ENCODE peak calls at places on chromosomes 12 and 14, in nine cellular contexts. Y, K, V, T, Z, X, L, F and G are unnamed samples.

GRCh38 chr12:54019111-54019811 is 9.0 kb upstream of the HOXC6 start:
- DNase-seq in Y (no peak), K (no peak), V (no peak), T (no peak), Z (no peak), X (peak; percentile 31), L (no peak), F (no peak), G (no peak)

GRCh38 chr14:104878582-104878981 is 13.5 kb downstream of the CEP170B start:
- DNase-seq in Y (no peak), K (no peak), V (no peak), T (no peak), Z (no peak), X (peak; percentile 74), L (peak; percentile 12), F (no peak), G (no peak)

GRCh38 chr14:90539996-90540395 is 143.2 kb downstream of the CALM1 start:
- DNase-seq in Y (no peak), K (no peak), V (no peak), T (no peak), Z (no peak), X (no peak), L (no peak), F (no peak), G (no peak)

GRCh38 chr14:55710506-55711041 is 130.6 kb downstream of the KTN1 start:
- DNase-seq in Y (no peak), K (no peak), V (no peak), T (no peak), Z (no peak), X (no peak), L (no peak), F (no peak), G (no peak)

GRCh38 chr14:84084056-84084590 is 1445.8 kb upstream of the FLRT2 start:
- DNase-seq in Y (no peak), K (no peak), V (no peak), T (no peak), Z (no peak), X (no peak), L (no peak), F (no peak), G (no peak)

GRCh38 chr12:18479266-18479665 is 217.9 kb downstream of the PIK3C2G start:
- DNase-seq in Y (no peak), K (no peak), V (no peak), T (no peak), Z (no peak), X (no peak), L (no peak), F (no peak), G (no peak)

GRCh38 chr12:58413794-58414193 is 472.4 kb downstream of the ATP23 start:
- DNase-seq in Y (no peak), K (no peak), V (no peak), T (no peak), Z (no peak), X (no peak), L (no peak), F (peak; percentile 91), G (no peak)

GRCh38 chr14:89011727-89012271 is 187.3 kb downstream of the TTC8 start:
- DNase-seq in Y (no peak), K (no peak), V (no peak), T (no peak), Z (no peak), X (no peak), L (no peak), F (no peak), G (no peak)

GRCh38 chr12:65022960-65023359 is 98.1 kb downstream of the WIF1 start:
- DNase-seq in Y (no peak), K (no peak), V (no peak), T (no peak), Z (no peak), X (no peak), L (no peak), F (no peak), G (peak; percentile 46)

GRCh38 chr14:64387232-64387737 is 868 bp upstream of the MTHFD1 start:
- DNase-seq in Y (no peak), K (no peak), V (no peak), T (no peak), Z (no peak), X (no peak), L (no peak), F (peak; percentile 37), G (no peak)

GRCh38 chr14:23590198-23590597 is 11.6 kb upstream of the JPH4 start:
- DNase-seq in Y (no peak), K (no peak), V (no peak), T (no peak), Z (no peak), X (no peak), L (no peak), F (no peak), G (no peak)

GRCh38 chr14:23589606-23590005 is 11.0 kb upstream of the JPH4 start:
- DNase-seq in Y (no peak), K (no peak), V (no peak), T (no peak), Z (no peak), X (no peak), L (no peak), F (no peak), G (no peak)

GRCh38 chr14:23582906-23583760 is 4.5 kb upstream of the JPH4 start:
- DNase-seq in Y (no peak), K (no peak), V (no peak), T (no peak), Z (no peak), X (no peak), L (no peak), F (no peak), G (no peak)

DNA sequence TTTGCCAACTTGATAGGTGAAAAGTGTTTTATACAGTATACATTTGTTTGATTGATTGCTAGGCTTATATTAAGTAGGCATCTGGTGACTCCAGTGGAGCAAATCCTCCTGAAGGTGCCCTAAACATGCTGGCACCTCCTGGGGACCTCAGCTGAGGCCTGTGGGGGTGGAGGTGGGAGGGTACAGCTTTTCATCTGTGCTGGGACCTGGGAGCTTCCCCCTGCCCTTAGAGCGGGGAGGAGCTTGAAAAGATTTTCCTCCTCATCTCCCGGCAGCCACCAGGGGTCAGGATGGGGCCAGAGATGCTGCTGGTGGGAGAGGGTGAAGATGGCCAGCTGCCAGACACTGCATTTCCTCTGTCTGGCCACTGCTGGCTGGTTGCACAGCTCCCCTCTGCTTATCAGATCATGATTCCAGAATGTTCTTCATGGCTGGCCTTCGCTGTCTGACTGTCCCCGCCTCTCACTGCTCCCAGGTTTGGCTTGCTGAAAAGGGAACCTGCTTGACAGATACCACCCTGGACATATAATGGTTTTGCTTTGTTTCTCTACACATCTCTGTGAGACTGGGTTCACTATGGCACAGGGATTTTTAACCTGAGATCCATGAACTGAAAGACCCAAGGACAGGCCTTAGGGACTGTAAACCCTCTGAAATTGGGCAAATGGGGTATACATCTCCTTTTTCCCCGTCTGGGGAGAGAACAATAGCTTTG is 10.5 kb upstream of the JPH4 start:
- DNase-seq in Y (peak; percentile 81), K (peak; percentile 40), V (peak; percentile 96), T (peak; percentile 92), Z (peak; percentile 88), X (peak; percentile 90), L (peak; percentile 98), F (peak; percentile 62), G (peak; percentile 72)
- TF ChIP-seq CTCF in Y (peak; percentile 84), K (peak; percentile 80), V (peak; percentile 53), T (peak; percentile 82), Z (peak; percentile 86), X (peak; percentile 65), L (peak; percentile 77), F (peak; percentile 78), G (peak; percentile 87)

GRCh38 chr12:111569363-111570089 is 29.6 kb downstream of the ATXN2 start:
- DNase-seq in Y (no peak), K (no peak), V (no peak), T (no peak), Z (no peak), X (no peak), L (no peak), F (no peak), G (no peak)
- H3K4me3 ChIP-seq in Y (no peak overlapping the region), K (no peak overlapping the region), V (no peak overlapping the region), T (no peak overlapping the region), Z (no peak overlapping the region), X (no peak overlapping the region), L (no peak overlapping the region), F (no peak overlapping the region), G (no peak overlapping the region)

DNA sequence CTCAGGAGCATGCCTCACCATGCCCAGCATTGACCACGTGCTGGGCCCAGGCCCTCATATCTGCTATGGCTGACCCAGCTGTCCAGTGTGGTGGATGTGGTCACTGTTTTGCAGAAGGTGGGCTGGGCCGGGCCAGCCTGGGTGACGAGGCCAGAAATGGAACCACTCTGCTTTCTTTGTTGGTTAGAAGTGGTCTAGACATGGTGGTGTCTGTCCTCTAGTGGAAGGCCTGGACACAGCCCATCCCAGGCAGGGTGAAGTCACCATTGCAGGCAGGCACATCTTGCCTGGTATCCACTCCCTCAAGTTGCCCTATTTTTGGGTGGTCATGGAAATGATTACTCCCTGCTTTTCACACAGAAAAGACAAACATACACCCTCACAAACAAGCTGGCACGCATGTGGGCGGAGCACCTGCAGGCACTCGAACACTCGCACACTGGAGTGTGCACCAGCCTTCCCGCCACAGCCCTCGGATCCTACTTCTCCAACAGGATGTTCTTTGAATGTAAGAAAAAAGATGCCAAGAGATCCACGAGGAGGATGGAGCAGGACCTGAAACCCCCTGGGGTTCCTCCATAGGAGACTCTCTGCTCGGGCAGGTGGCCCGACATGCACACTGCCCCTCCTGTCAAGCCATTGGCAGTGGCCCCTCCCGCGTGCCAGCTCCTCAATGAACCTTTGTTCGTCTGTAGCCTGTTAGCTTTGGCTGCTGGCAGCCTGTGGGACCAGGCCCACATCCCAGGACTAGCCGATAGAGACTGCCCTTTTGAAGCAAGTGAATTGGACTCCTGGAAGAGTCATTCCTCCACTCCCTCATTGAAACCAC is 38.4 kb downstream of the MLXIP start:
- DNase-seq in Y (no peak), K (no peak), V (no peak), T (no peak), Z (no peak), X (peak; percentile 59), L (peak; percentile 64), F (no peak), G (no peak)
- TF ChIP-seq CTCF in Y (no peak), K (no peak), V (peak; percentile 17), T (peak; percentile 4), Z (no peak), X (no peak), L (no peak), F (no peak), G (no peak)

GRCh38 chr12:117031843-117032592 is 67.2 kb downstream of the TESC start:
- DNase-seq in Y (no peak), K (no peak), V (no peak), T (no peak), Z (no peak), X (no peak), L (no peak), F (no peak), G (no peak)

GRCh38 chr12:117034691-117035090 is 64.5 kb downstream of the TESC start:
- DNase-seq in Y (no peak), K (no peak), V (no peak), T (no peak), Z (no peak), X (peak; percentile 43), L (no peak), F (no peak), G (no peak)

GRCh38 chr12:117032593-117033381 is 66.4 kb downstream of the TESC start:
- DNase-seq in Y (no peak), K (no peak), V (no peak), T (no peak), Z (no peak), X (peak; percentile 77), L (peak; percentile 89), F (no peak), G (no peak)

GRCh38 chr12:117034249-117034648 is 65.0 kb downstream of the TESC start:
- DNase-seq in Y (no peak), K (no peak), V (no peak), T (no peak), Z (no peak), X (no peak), L (no peak), F (no peak), G (no peak)

GRCh38 chr12:117033382-117034045 is 65.7 kb downstream of the TESC start:
- DNase-seq in Y (no peak), K (no peak), V (no peak), T (peak; percentile 46), Z (no peak), X (peak; percentile 60), L (peak; percentile 86), F (no peak), G (peak; percentile 52)
- H3K4me3 ChIP-seq in Y (no peak overlapping the region), K (no peak overlapping the region), V (no peak overlapping the region), T (no peak overlapping the region), Z (no peak overlapping the region), X (no peak overlapping the region), L (no peak overlapping the region), F (no peak overlapping the region), G (no peak overlapping the region)